ENCODE peak calls at places on chromosomes 16 and 17, in nine cellular contexts. S is right atrium auricular region; Q is stimulated activated CD4-positive, alpha-beta T cell treated with anti-CD3 and anti-CD28 coated beads, Interleukin-1b, Interleukin-23, amount 100 ng/mL, for 24 hours; J is HT1080; F is myocyte; X is activated naive CD8-positive, alpha-beta T cell treated with anti-CD3 and anti-CD28 coated beads, Interleukin-2, amount 50 U/mL, for 24 hours; A is T-helper 9 cell; Y is left cardiac atrium; Z is GM03348. O is an unnamed sample.
A peak's percentile ranks its signal among the peaks of the same experiment; 100 is the strongest.

GRCh38 chr17:3039748-3040147 is 23.7 kb downstream of the OR1D5 start:
- DNase-seq in S (no peak), Q (no peak), J (no peak), F (no peak), X (no peak), A (no peak), Y (no peak), Z (no peak), O (no peak)

GRCh38 chr16:30948087-30948955 is 547 bp upstream of the ORAI3 start:
- DNase-seq in S (peak; percentile 97), Q (no peak), J (peak; percentile 92), F (peak; percentile 94), X (peak; percentile 29), A (no peak), Y (peak; percentile 89), Z (peak; percentile 94), O (peak; percentile 98)

GRCh38 chr17:50219345-50219744 is 17.9 kb upstream of the COL1A1 start:
- DNase-seq in S (no peak), Q (no peak), J (peak; percentile 92), F (peak; percentile 63), X (no peak), A (no peak), Y (no peak), Z (peak; percentile 78), O (no peak)

GRCh38 chr16:50166511-50167500 is 13.7 kb downstream of the TENT4B start:
- DNase-seq in S (no peak), Q (no peak), J (peak; percentile 67), F (peak; percentile 51), X (peak; percentile 33), A (no peak), Y (no peak), Z (no peak), O (no peak)

GRCh38 chr16:23514381-23515152 is 4.3 kb upstream of the GGA2 start:
- DNase-seq in S (no peak), Q (no peak), J (no peak), F (no peak), X (peak; percentile 29), A (no peak), Y (no peak), Z (no peak), O (no peak)

GRCh38 chr16:73299349-73299748 is 251.4 kb upstream of the ZFHX3 start:
- DNase-seq in S (no peak), Q (no peak), J (no peak), F (no peak), X (no peak), A (no peak), Y (no peak), Z (no peak), O (no peak)

GRCh38 chr16:72886366-72886974 is 161.5 kb downstream of the ZFHX3 start:
- DNase-seq in S (no peak), Q (no peak), J (no peak), F (no peak), X (no peak), A (no peak), Y (no peak), Z (no peak), O (no peak)

GRCh38 chr17:6507535-6507934 is 48.8 kb downstream of the PITPNM3 start:
- DNase-seq in S (no peak), Q (no peak), J (peak; percentile 85), F (peak; percentile 76), X (no peak), A (no peak), Y (peak; percentile 55), Z (peak; percentile 96), O (no peak)

GRCh38 chr17:15348030-15348429 is 6.6 kb upstream of the TEKT3 start:
- DNase-seq in S (no peak), Q (no peak), J (no peak), F (peak; percentile 13), X (no peak), A (no peak), Y (no peak), Z (peak; percentile 41), O (no peak)

GRCh38 chr16:19238386-19238785 is 47.1 kb upstream of the CLEC19A start:
- DNase-seq in S (no peak), Q (no peak), J (no peak), F (no peak), X (no peak), A (no peak), Y (no peak), Z (no peak), O (no peak)

GRCh38 chr16:29951966-29952365 is 9.9 kb upstream of the TMEM219 start:
- DNase-seq in S (no peak), Q (no peak), J (no peak), F (no peak), X (no peak), A (no peak), Y (no peak), Z (no peak), O (no peak)

GRCh38 chr17:11671151-11671550 is 72.9 kb downstream of the DNAH9 start:
- DNase-seq in S (no peak), Q (no peak), J (peak; percentile 13), F (no peak), X (no peak), A (no peak), Y (no peak), Z (no peak), O (no peak)

GRCh38 chr17:56976941-56977570 is 875 bp upstream of the SCPEP1 start:
- DNase-seq in S (peak; percentile 55), Q (no peak), J (no peak), F (no peak), X (no peak), A (no peak), Y (no peak), Z (no peak), O (no peak)

GRCh38 chr17:17681744-17682292 is 560 bp downstream of the RAI1 start:
- DNase-seq in S (no peak), Q (no peak), J (no peak), F (no peak), X (peak; percentile 58), A (peak; percentile 34), Y (peak; percentile 61), Z (peak; percentile 61), O (no peak)

GRCh38 chr17:79842656-79843474 is 3.6 kb upstream of the CBX4 start:
- DNase-seq in S (no peak), Q (no peak), J (no peak), F (no peak), X (peak; percentile 23), A (peak; percentile 12), Y (no peak), Z (no peak), O (no peak)

GRCh38 chr16:85205747-85206471 is 93.6 kb upstream of the CIBAR2 start:
- DNase-seq in S (peak; percentile 75), Q (no peak), J (no peak), F (no peak), X (no peak), A (no peak), Y (no peak), Z (peak; percentile 35), O (no peak)

GRCh38 chr16:14097182-14097951 is 26.2 kb downstream of the MRTFB start:
- DNase-seq in S (no peak), Q (no peak), J (no peak), F (no peak), X (no peak), A (no peak), Y (no peak), Z (no peak), O (no peak)

O was measured in vagina.